ENCODE peak calls at places on chromosome 15, in nine cellular contexts. Z is GM23338, A is A549, I is SK-N-SH, D is K562, L is HCT116, M is Panc1, X is HepG2, F is GM12878. B is an unnamed sample.

GRCh38 chr15:33154366-33155166 is 39.9 kb downstream of the FMN1 start:
- DNase-seq in A (no peak), L (no peak), M (no peak), F (no peak), Z (no peak), I (no peak), D (no peak), X (no peak), B (peak; percentile 46)

GRCh38 chr15:65020419-65020818 is 9.0 kb downstream of the MTFMT start:
- DNase-seq in L (no peak), A (no peak), X (no peak), Z (no peak), M (no peak), D (peak; percentile 17), F (no peak), I (no peak), B (no peak)

GRCh38 chr15:69253156-69253555 is 45.6 kb upstream of the PAQR5 start:
- DNase-seq in I (peak; percentile 33), M (no peak), X (no peak), D (no peak), F (no peak), L (peak; percentile 43), Z (no peak), A (peak; percentile 48), B (no peak)

GRCh38 chr15:87120555-87120954 is 1040.9 kb downstream of the AGBL1 start:
- DNase-seq in A (no peak), M (no peak), F (no peak), D (no peak), I (no peak), L (no peak), X (no peak), Z (no peak), B (no peak)

GRCh38 chr15:89477411-89478242 is 18.8 kb downstream of the RHCG start:
- DNase-seq in X (no peak), D (no peak), Z (no peak), L (no peak), I (no peak), A (no peak), M (no peak), F (no peak), B (no peak)

GRCh38 chr15:22887157-22887951 is 48.9 kb downstream of the NIPA2 start:
- DNase-seq in D (peak; percentile 48), F (no peak), I (no peak), Z (no peak), A (no peak), X (no peak), L (no peak), M (no peak), B (no peak)

GRCh38 chr15:88911766-88912118 is 1.4 kb downstream of the MFGE8 start:
- DNase-seq in M (no peak), L (no peak), A (peak; percentile 53), F (no peak), I (no peak), X (no peak), D (peak; percentile 58), Z (peak; percentile 63), B (no peak)

GRCh38 chr15:80186597-80186996 is 33.8 kb downstream of the FAH start:
- DNase-seq in Z (no peak), A (no peak), L (no peak), D (no peak), X (no peak), F (no peak), M (no peak), I (no peak), B (no peak)

GRCh38 chr15:93321881-93322282 is 232.9 kb upstream of the RGMA start:
- DNase-seq in D (no peak), L (no peak), X (peak; percentile 78), A (no peak), I (no peak), F (no peak), M (no peak), Z (no peak), B (no peak)

GRCh38 chr15:47184405-47185221 is 532.7 kb upstream of the SEMA6D start:
- DNase-seq in F (no peak), A (no peak), D (no peak), M (no peak), X (no peak), I (peak; percentile 79), L (no peak), Z (peak; percentile 60), B (no peak)

GRCh38 chr15:58549013-58549779 is 117.4 kb downstream of the LIPC start:
- DNase-seq in M (no peak), L (no peak), D (no peak), X (no peak), A (no peak), Z (no peak), F (no peak), I (peak; percentile 49), B (no peak)

GRCh38 chr15:42348083-42348482 is 11.2 kb upstream of the CAPN3 start:
- DNase-seq in F (no peak), L (no peak), D (no peak), A (no peak), I (no peak), Z (no peak), X (no peak), M (no peak), B (no peak)

GRCh38 chr15:78047631-78048409 is 29.7 kb downstream of the TBC1D2B start:
- DNase-seq in L (no peak), M (no peak), A (no peak), F (no peak), D (no peak), X (no peak), I (no peak), Z (no peak), B (no peak)

GRCh38 chr15:73357999-73358665 is 10.6 kb downstream of the HCN4 start:
- DNase-seq in M (no peak), I (no peak), X (peak; percentile 51), Z (no peak), D (no peak), L (no peak), F (no peak), A (no peak), B (no peak)

GRCh38 chr15:88535607-88536313 is 10.7 kb downstream of the DET1 start:
- DNase-seq in D (no peak), X (no peak), M (no peak), Z (no peak), A (no peak), I (no peak), L (no peak), F (no peak), B (no peak)

GRCh38 chr15:62847900-62848489 is 194.6 kb upstream of the TPM1 start:
- DNase-seq in Z (peak; percentile 90), D (peak; percentile 76), F (no peak), M (peak; percentile 52), A (peak; percentile 89), X (peak; percentile 44), I (peak; percentile 62), L (peak; percentile 53), B (peak; percentile 16)

GRCh38 chr15:78620021-78620838 is 566 bp downstream of the CHRNA3 start:
- DNase-seq in X (no peak), D (no peak), Z (peak; percentile 80), F (no peak), L (no peak), I (peak; percentile 86), A (peak; percentile 69), M (no peak), B (no peak)

GRCh38 chr15:41949400-41950126 is 22.8 kb downstream of the EHD4 start:
- DNase-seq in I (no peak), D (no peak), Z (peak; percentile 58), A (no peak), M (no peak), F (no peak), X (no peak), L (no peak), B (no peak)

GRCh38 chr15:68279218-68279533 is 1.6 kb downstream of the FEM1B start:
- DNase-seq in A (no peak), M (no peak), Z (no peak), F (no peak), I (no peak), X (no peak), D (no peak), L (no peak), B (no peak)

GRCh38 chr15:70643106-70643782 is 120.1 kb downstream of the UACA start:
- DNase-seq in F (no peak), I (no peak), M (no peak), A (no peak), L (no peak), D (no peak), Z (no peak), X (no peak), B (no peak)

GRCh38 chr15:85379403-85380131 is 836 bp upstream of the AKAP13 start:
- DNase-seq in D (no peak), M (no peak), X (no peak), F (no peak), Z (peak; percentile 28), A (peak; percentile 27), L (no peak), I (peak; percentile 17), B (no peak)
- TF ChIP-seq REST in D (no peak), M (no peak), X (no peak), F (no peak), Z (no peak), A (no peak), L (no peak), I (no peak), B (no peak)

GRCh38 chr15:91945385-91945784 is 91.9 kb downstream of the SLCO3A1 start:
- DNase-seq in I (no peak), D (no peak), X (no peak), L (no peak), F (no peak), A (no peak), M (no peak), Z (no peak), B (no peak)
- H3K4me3 ChIP-seq in I (no peak overlapping the region), D (no peak overlapping the region), X (no peak overlapping the region), L (no peak overlapping the region), F (no peak overlapping the region), A (no peak overlapping the region), M (no peak overlapping the region), Z (no peak overlapping the region), B (no peak overlapping the region)

DNA sequence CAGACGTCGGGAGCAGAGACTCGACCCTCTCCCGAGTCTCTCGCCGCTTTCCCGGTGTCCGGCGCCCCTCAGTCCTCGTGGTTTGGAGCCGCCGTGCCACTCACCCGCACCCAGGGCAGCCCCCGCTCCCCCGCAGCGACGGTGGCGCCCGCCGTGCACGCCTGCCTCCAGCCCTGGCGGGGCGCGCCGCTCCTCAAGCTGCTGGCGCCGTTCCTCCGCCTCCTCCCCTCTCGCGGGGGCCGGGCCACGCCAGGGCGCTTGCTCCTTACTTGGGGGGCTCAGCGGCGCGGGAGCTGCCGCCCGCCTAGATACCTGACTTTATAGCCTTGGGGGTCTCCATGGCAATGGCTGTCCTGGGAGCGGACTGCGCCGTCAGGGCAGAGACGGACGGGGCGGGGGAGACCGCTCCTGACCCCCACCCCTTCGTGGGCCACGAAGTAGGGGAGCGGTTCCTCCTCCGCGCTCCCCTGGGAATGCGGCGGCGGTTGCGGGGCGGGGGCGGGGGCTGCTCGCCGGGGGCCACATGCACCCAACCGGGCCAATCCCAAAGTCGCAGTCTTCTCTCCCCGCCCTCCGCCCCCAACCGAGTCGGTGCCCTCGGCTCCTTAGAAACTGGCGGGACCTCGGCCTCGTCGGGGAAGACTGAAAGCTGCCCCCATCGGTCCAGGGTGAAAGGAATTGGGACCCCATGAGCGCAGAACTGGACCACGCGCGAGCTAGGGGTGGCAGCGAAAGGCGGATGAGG is at the start of gene ANKRD63:
- DNase-seq in M (no peak), X (no peak), Z (peak; percentile 48), F (no peak), D (peak; percentile 80), A (no peak), I (peak; percentile 81), L (no peak), B (peak; percentile 29)
- TF ChIP-seq REST in M (no peak), X (no peak), Z (no peak), F (no peak), D (no peak), A (no peak), I (no peak), L (no peak), B (no peak)

GRCh38 chr15:26771917-26772587 is 814 bp downstream of the GABRB3 start:
- DNase-seq in X (no peak), D (no peak), A (peak; percentile 52), F (no peak), Z (peak; percentile 41), L (no peak), I (peak; percentile 78), M (no peak), B (no peak)
- H3K4me3 ChIP-seq in X (no peak overlapping the region), D (no peak overlapping the region), A (peak overlapping the region; percentile 84), F (no peak overlapping the region), Z (peak overlapping the region; percentile 74), L (no peak overlapping the region), I (no peak overlapping the region), M (no peak overlapping the region), B (no peak overlapping the region)

B was measured in HL-60.